ENCODE peak calls at places on chromosome 14, in seven cellular contexts. F, P, I, K, T, G and A are unnamed samples.
A peak's percentile ranks its signal among the peaks of the same experiment; 100 is the strongest.

GRCh38 chr14:41285193-41285748 is 321.4 kb upstream of the LRFN5 start:
- DNase-seq in I (no peak), P (peak; percentile 7), F (peak; percentile 31), G (no peak), T (no peak), K (peak; percentile 25), A (peak; percentile 3)

GRCh38 chr14:66231823-66232222 is 254.3 kb upstream of the CCDC196 start:
- DNase-seq in T (no peak), G (no peak), P (no peak), F (no peak), I (no peak), K (no peak), A (no peak)

GRCh38 chr14:41606249-41607118 is at the start of gene LRFN5:
- DNase-seq in G (no peak), I (no peak), P (no peak), T (no peak), K (peak; percentile 11), F (no peak), A (peak; percentile 33)

GRCh38 chr14:53306267-53306721 is 153.2 kb upstream of the DDHD1 start:
- DNase-seq in F (peak; percentile 31), T (no peak), G (no peak), P (no peak), I (no peak), K (peak; percentile 22), A (peak; percentile 34)

GRCh38 chr14:30195946-30196345 is 268.3 kb upstream of the PRKD1 start:
- DNase-seq in K (no peak), G (no peak), F (no peak), I (no peak), P (no peak), T (no peak), A (no peak)

GRCh38 chr14:74826574-74826973 is 49.4 kb downstream of the PROX2 start:
- DNase-seq in P (no peak), F (no peak), G (no peak), K (no peak), I (no peak), T (no peak), A (no peak)

GRCh38 chr14:103530390-103530789 is 1.4 kb downstream of the TRMT61A start:
- DNase-seq in G (no peak), K (no peak), F (no peak), P (no peak), I (no peak), T (no peak), A (no peak)

GRCh38 chr14:64643709-64644108 is 60.5 kb upstream of the PLEKHG3 start:
- DNase-seq in K (no peak), P (no peak), I (no peak), F (no peak), G (no peak), T (no peak), A (no peak)

GRCh38 chr14:94051115-94051514 is 25.0 kb downstream of the OTUB2 start:
- DNase-seq in F (no peak), P (peak; percentile 24), G (no peak), K (peak; percentile 11), T (no peak), I (no peak), A (no peak)

GRCh38 chr14:99708449-99708848 is 24.4 kb downstream of the CYP46A1 start:
- DNase-seq in P (no peak), K (no peak), G (no peak), F (no peak), T (no peak), I (no peak), A (no peak)

GRCh38 chr14:92959761-92960680 is 37.1 kb downstream of the CHGA start:
- DNase-seq in I (no peak), P (no peak), F (no peak), K (no peak), T (no peak), G (no peak), A (no peak)

GRCh38 chr14:31510222-31510621 is 22.4 kb upstream of the GPR33 start:
- DNase-seq in T (no peak), F (no peak), G (no peak), I (no peak), K (peak; percentile 39), P (peak; percentile 20), A (no peak)

GRCh38 chr14:87252103-87252502 is 740.9 kb downstream of the GALC start:
- DNase-seq in T (no peak), P (no peak), I (no peak), K (no peak), G (no peak), F (no peak), A (no peak)

GRCh38 chr14:102772781-102773570 is 4.3 kb upstream of the TRAF3 start:
- DNase-seq in P (no peak), I (no peak), T (no peak), K (no peak), G (no peak), F (no peak), A (no peak)

GRCh38 chr14:102944448-102945330 is 22.2 kb downstream of the AMN start:
- DNase-seq in F (no peak), T (no peak), K (no peak), G (peak; percentile 65), I (no peak), P (no peak), A (no peak)

DNA sequence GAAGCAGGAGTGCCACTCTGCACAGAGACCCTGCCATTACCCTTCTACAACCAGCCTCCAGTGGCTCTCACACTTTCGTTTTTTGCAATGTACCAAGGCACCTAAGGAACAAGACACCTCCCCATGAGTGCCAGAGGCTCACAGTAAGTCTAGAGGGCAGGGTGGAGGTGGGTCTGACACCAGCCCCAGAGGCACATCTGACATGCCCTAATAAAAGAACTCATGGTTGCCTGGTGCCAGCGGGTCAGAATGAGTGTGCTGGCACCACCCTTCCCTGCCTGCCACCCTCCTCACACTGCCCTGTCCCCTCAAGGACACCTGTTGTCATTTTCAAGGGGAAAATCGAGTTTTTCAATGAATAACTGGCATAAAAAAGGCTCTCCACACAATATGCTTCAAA is 161.2 kb downstream of the FOXN3 start:
- DNase-seq in I (no peak), K (no peak), G (no peak), T (peak; percentile 36), P (no peak), F (no peak), A (no peak)
- H3K4me3 ChIP-seq in I (no peak overlapping the region), K (no peak overlapping the region), G (no peak overlapping the region), T (no peak overlapping the region), P (no peak overlapping the region), F (no peak overlapping the region), A (no peak overlapping the region)

DNA sequence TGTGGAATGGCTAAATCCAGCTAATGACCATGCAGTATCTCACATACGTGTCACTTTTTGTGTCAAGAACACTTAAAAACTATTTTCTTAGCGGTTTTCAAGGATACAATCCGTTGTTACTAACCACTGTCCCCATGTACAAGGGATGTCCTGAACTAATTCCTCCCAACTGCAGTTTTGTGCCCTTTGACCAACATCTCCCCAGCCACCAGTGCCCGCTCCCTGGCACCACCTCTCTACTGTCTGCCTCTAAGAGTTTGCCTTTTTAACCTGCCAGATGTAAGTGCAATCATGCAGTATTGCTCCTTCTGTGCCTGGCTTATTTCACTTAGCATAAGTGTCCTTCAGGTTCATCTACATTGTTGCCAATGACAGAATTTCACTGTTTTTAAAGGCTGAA is 315.7 kb downstream of the TMEM121 start:
- DNase-seq in I (no peak), G (no peak), K (no peak), P (no peak), T (no peak), F (no peak), A (no peak)
- H3K9me3 ChIP-seq in I (no peaks in the 10 kb centered on the region), G (no peaks in the 10 kb centered on the region), K (no peaks in the 10 kb centered on the region), P (peaks cover 61% of the 10 kb centered on the region), T (no peaks in the 10 kb centered on the region), F (no peaks in the 10 kb centered on the region), A (no peaks in the 10 kb centered on the region)

GRCh38 chr14:77025744-77026165 is 2.8 kb downstream of the IRF2BPL start:
- DNase-seq in K (no peak), F (no peak), P (peak; percentile 42), G (no peak), T (no peak), I (no peak), A (no peak)
- H3K4me3 ChIP-seq in K (peak overlapping the region; percentile 86), F (peak overlapping the region; percentile 85), P (peak overlapping the region; percentile 89), G (peak overlapping the region; percentile 78), T (peak overlapping the region; percentile 53), I (peak overlapping the region; percentile 78), A (peak overlapping the region; percentile 73)

GRCh38 chr14:105666420-105666819 is 140.0 kb downstream of the TMEM121 start:
- DNase-seq in F (no peak), P (no peak), K (no peak), G (peak; percentile 58), I (no peak), T (no peak), A (no peak)
- H3K9me3 ChIP-seq in F (no peaks in the 10 kb centered on the region), P (peaks cover 18% of the 10 kb centered on the region), K (no peaks in the 10 kb centered on the region), G (no peaks in the 10 kb centered on the region), I (no peaks in the 10 kb centered on the region), T (no peaks in the 10 kb centered on the region), A (no peaks in the 10 kb centered on the region)

GRCh38 chr14:90382491-90383125 is 14.2 kb upstream of the CALM1 start:
- DNase-seq in K (peak; percentile 66), P (peak; percentile 59), I (no peak), G (no peak), T (peak; percentile 67), F (peak; percentile 72), A (peak; percentile 61)

GRCh38 chr14:90383731-90384542 is 12.9 kb upstream of the CALM1 start:
- DNase-seq in T (peak; percentile 51), K (peak; percentile 78), I (peak; percentile 28), G (no peak), P (no peak), F (peak; percentile 54), A (peak; percentile 23)

GRCh38 chr14:90381011-90381790 is 15.6 kb upstream of the CALM1 start:
- DNase-seq in T (peak; percentile 78), K (peak; percentile 88), P (no peak), G (no peak), I (no peak), F (peak; percentile 33), A (no peak)

GRCh38 chr14:90383126-90383730 is 13.6 kb upstream of the CALM1 start:
- DNase-seq in P (peak; percentile 99), T (peak; percentile 99), F (peak; percentile 99), K (peak; percentile 100), G (peak; percentile 100), I (peak; percentile 98), A (peak; percentile 96)

GRCh38 chr14:90381999-90382451 is 14.8 kb upstream of the CALM1 start:
- DNase-seq in P (no peak), T (peak; percentile 27), G (no peak), K (peak; percentile 98), I (no peak), F (peak; percentile 79), A (no peak)
- H3K4me3 ChIP-seq in P (peak overlapping the region; percentile 65), T (peak overlapping the region; percentile 77), G (peak overlapping the region; percentile 66), K (no peak overlapping the region), I (peak overlapping the region; percentile 88), F (peak overlapping the region; percentile 53), A (peak overlapping the region; percentile 76)

GRCh38 chr14:85817430-85817829 is 287.5 kb downstream of the FLRT2 start:
- DNase-seq in P (no peak), G (no peak), K (no peak), F (no peak), T (no peak), I (no peak), A (no peak)

GRCh38 chr14:85811340-85811739 is 281.4 kb downstream of the FLRT2 start:
- DNase-seq in K (no peak), P (no peak), I (no peak), F (no peak), G (no peak), T (no peak), A (no peak)

GRCh38 chr14:85813040-85813439 is 283.1 kb downstream of the FLRT2 start:
- DNase-seq in G (no peak), T (no peak), P (no peak), K (no peak), F (no peak), I (no peak), A (no peak)
- H3K9me3 ChIP-seq in G (no peaks in the 10 kb centered on the region), T (no peaks in the 10 kb centered on the region), P (no peaks in the 10 kb centered on the region), K (peaks cover 2% of the 10 kb centered on the region), F (no peaks in the 10 kb centered on the region), I (no peaks in the 10 kb centered on the region), A (no peaks in the 10 kb centered on the region)